ENCODE peak calls at places on chromosomes 5 and 9, in ten cellular contexts. One of them, this sample, is unnamed.

GRCh38 chr5:173496129-173496882 is 120.1 kb downstream of the BOD1 start:
- DNase-seq in mesenteric fat pad: no peak
- DNase-seq in BJ: no peak
- DNase-seq in HTR-8/SVneo: no peak
- DNase-seq in glutamatergic neuron: no peak
- DNase-seq in epithelial cell of esophagus: no peak
- DNase-seq in cardiac fibroblast: no peak
- DNase-seq in stimulated activated CD4-positive, alpha-beta T cell treated with anti-CD3 and anti-CD28 coated beads, Interleukin-1b, Interleukin-23, amount 100 ng/mL, for 48 hours: no peak
- DNase-seq in HS-5: no peak
- DNase-seq in D341Med: no peak
- DNase-seq in this sample: no peak

GRCh38 chr5:12330381-12330780 is 426.1 kb upstream of the CTNND2 start:
- DNase-seq in mesenteric fat pad: no peak
- DNase-seq in BJ: no peak
- DNase-seq in HTR-8/SVneo: no peak
- DNase-seq in glutamatergic neuron: no peak
- DNase-seq in epithelial cell of esophagus: no peak
- DNase-seq in cardiac fibroblast: no peak
- DNase-seq in stimulated activated CD4-positive, alpha-beta T cell treated with anti-CD3 and anti-CD28 coated beads, Interleukin-1b, Interleukin-23, amount 100 ng/mL, for 48 hours: no peak
- DNase-seq in HS-5: no peak
- DNase-seq in D341Med: no peak
- DNase-seq in this sample: no peak

GRCh38 chr5:104265531-104266130 is 703.0 kb upstream of the NUDT12 start:
- DNase-seq in mesenteric fat pad: no peak
- DNase-seq in BJ: no peak
- DNase-seq in HTR-8/SVneo: no peak
- DNase-seq in glutamatergic neuron: no peak
- DNase-seq in epithelial cell of esophagus: no peak
- DNase-seq in cardiac fibroblast: no peak
- DNase-seq in stimulated activated CD4-positive, alpha-beta T cell treated with anti-CD3 and anti-CD28 coated beads, Interleukin-1b, Interleukin-23, amount 100 ng/mL, for 48 hours: no peak
- DNase-seq in HS-5: no peak
- DNase-seq in D341Med: no peak
- DNase-seq in this sample: no peak

GRCh38 chr9:127182901-127183746 is 60.7 kb upstream of the ANGPTL2 start:
- DNase-seq in mesenteric fat pad: no peak
- DNase-seq in BJ: no peak
- DNase-seq in HTR-8/SVneo: no peak
- DNase-seq in glutamatergic neuron: peak; percentile 3
- DNase-seq in epithelial cell of esophagus: no peak
- DNase-seq in cardiac fibroblast: no peak
- DNase-seq in stimulated activated CD4-positive, alpha-beta T cell treated with anti-CD3 and anti-CD28 coated beads, Interleukin-1b, Interleukin-23, amount 100 ng/mL, for 48 hours: no peak
- DNase-seq in HS-5: no peak
- DNase-seq in D341Med: no peak
- DNase-seq in this sample: no peak

GRCh38 chr9:126327016-126327749 is 554 bp downstream of the MVB12B start:
- DNase-seq in mesenteric fat pad: peak; percentile 78
- DNase-seq in BJ: no peak
- DNase-seq in HTR-8/SVneo: peak; percentile 12
- DNase-seq in glutamatergic neuron: no peak
- DNase-seq in epithelial cell of esophagus: no peak
- DNase-seq in cardiac fibroblast: no peak
- DNase-seq in stimulated activated CD4-positive, alpha-beta T cell treated with anti-CD3 and anti-CD28 coated beads, Interleukin-1b, Interleukin-23, amount 100 ng/mL, for 48 hours: no peak
- DNase-seq in HS-5: no peak
- DNase-seq in D341Med: peak; percentile 82
- DNase-seq in this sample: no peak

GRCh38 chr5:168786142-168786541 is 207.0 kb upstream of the PANK3 start:
- DNase-seq in mesenteric fat pad: no peak
- DNase-seq in BJ: no peak
- DNase-seq in HTR-8/SVneo: peak; percentile 51
- DNase-seq in glutamatergic neuron: peak; percentile 39
- DNase-seq in epithelial cell of esophagus: no peak
- DNase-seq in cardiac fibroblast: no peak
- DNase-seq in stimulated activated CD4-positive, alpha-beta T cell treated with anti-CD3 and anti-CD28 coated beads, Interleukin-1b, Interleukin-23, amount 100 ng/mL, for 48 hours: no peak
- DNase-seq in HS-5: peak; percentile 61
- DNase-seq in D341Med: no peak
- DNase-seq in this sample: peak; percentile 16

GRCh38 chr5:155027993-155028629 is 14.6 kb downstream of the KIF4B start:
- DNase-seq in mesenteric fat pad: no peak
- DNase-seq in BJ: no peak
- DNase-seq in HTR-8/SVneo: peak; percentile 12
- DNase-seq in glutamatergic neuron: no peak
- DNase-seq in epithelial cell of esophagus: peak; percentile 55
- DNase-seq in cardiac fibroblast: peak; percentile 42
- DNase-seq in stimulated activated CD4-positive, alpha-beta T cell treated with anti-CD3 and anti-CD28 coated beads, Interleukin-1b, Interleukin-23, amount 100 ng/mL, for 48 hours: no peak
- DNase-seq in HS-5: no peak
- DNase-seq in D341Med: no peak
- DNase-seq in this sample: no peak

GRCh38 chr9:131423171-131423581 is 29.3 kb downstream of the PRRC2B start:
- DNase-seq in mesenteric fat pad: no peak
- DNase-seq in BJ: no peak
- DNase-seq in HTR-8/SVneo: peak; percentile 59
- DNase-seq in glutamatergic neuron: peak; percentile 68
- DNase-seq in epithelial cell of esophagus: peak; percentile 97
- DNase-seq in cardiac fibroblast: peak; percentile 77
- DNase-seq in stimulated activated CD4-positive, alpha-beta T cell treated with anti-CD3 and anti-CD28 coated beads, Interleukin-1b, Interleukin-23, amount 100 ng/mL, for 48 hours: no peak
- DNase-seq in HS-5: peak; percentile 50
- DNase-seq in D341Med: peak; percentile 67
- DNase-seq in this sample: peak; percentile 99

GRCh38 chr9:71680189-71680983 is 87.9 kb downstream of the CEMIP2 start:
- DNase-seq in mesenteric fat pad: no peak
- DNase-seq in BJ: no peak
- DNase-seq in HTR-8/SVneo: peak; percentile 47
- DNase-seq in glutamatergic neuron: no peak
- DNase-seq in epithelial cell of esophagus: peak; percentile 37
- DNase-seq in cardiac fibroblast: peak; percentile 68
- DNase-seq in stimulated activated CD4-positive, alpha-beta T cell treated with anti-CD3 and anti-CD28 coated beads, Interleukin-1b, Interleukin-23, amount 100 ng/mL, for 48 hours: no peak
- DNase-seq in HS-5: peak; percentile 48
- DNase-seq in D341Med: no peak
- DNase-seq in this sample: no peak

GRCh38 chr5:36261186-36261585 is 19.5 kb upstream of the NADK2 start:
- DNase-seq in mesenteric fat pad: no peak
- DNase-seq in BJ: no peak
- DNase-seq in HTR-8/SVneo: no peak
- DNase-seq in glutamatergic neuron: no peak
- DNase-seq in epithelial cell of esophagus: no peak
- DNase-seq in cardiac fibroblast: no peak
- DNase-seq in stimulated activated CD4-positive, alpha-beta T cell treated with anti-CD3 and anti-CD28 coated beads, Interleukin-1b, Interleukin-23, amount 100 ng/mL, for 48 hours: no peak
- DNase-seq in HS-5: no peak
- DNase-seq in D341Med: no peak
- DNase-seq in this sample: no peak

GRCh38 chr5:42851441-42851840 is 39.7 kb upstream of the SELENOP start:
- DNase-seq in mesenteric fat pad: no peak
- DNase-seq in BJ: no peak
- DNase-seq in HTR-8/SVneo: no peak
- DNase-seq in glutamatergic neuron: no peak
- DNase-seq in epithelial cell of esophagus: peak; percentile 68
- DNase-seq in cardiac fibroblast: no peak
- DNase-seq in stimulated activated CD4-positive, alpha-beta T cell treated with anti-CD3 and anti-CD28 coated beads, Interleukin-1b, Interleukin-23, amount 100 ng/mL, for 48 hours: no peak
- DNase-seq in HS-5: no peak
- DNase-seq in D341Med: no peak
- DNase-seq in this sample: no peak

GRCh38 chr9:91908746-91909145 is 41.3 kb downstream of the ROR2 start:
- DNase-seq in mesenteric fat pad: no peak
- DNase-seq in BJ: no peak
- DNase-seq in HTR-8/SVneo: no peak
- DNase-seq in glutamatergic neuron: no peak
- DNase-seq in epithelial cell of esophagus: no peak
- DNase-seq in cardiac fibroblast: peak; percentile 55
- DNase-seq in stimulated activated CD4-positive, alpha-beta T cell treated with anti-CD3 and anti-CD28 coated beads, Interleukin-1b, Interleukin-23, amount 100 ng/mL, for 48 hours: no peak
- DNase-seq in HS-5: no peak
- DNase-seq in D341Med: no peak
- DNase-seq in this sample: no peak

GRCh38 chr5:17258429-17258828 is 41.0 kb downstream of the BASP1 start:
- DNase-seq in mesenteric fat pad: no peak
- DNase-seq in BJ: no peak
- DNase-seq in HTR-8/SVneo: no peak
- DNase-seq in glutamatergic neuron: no peak
- DNase-seq in epithelial cell of esophagus: peak; percentile 56
- DNase-seq in cardiac fibroblast: no peak
- DNase-seq in stimulated activated CD4-positive, alpha-beta T cell treated with anti-CD3 and anti-CD28 coated beads, Interleukin-1b, Interleukin-23, amount 100 ng/mL, for 48 hours: no peak
- DNase-seq in HS-5: peak; percentile 61
- DNase-seq in D341Med: no peak
- DNase-seq in this sample: no peak

GRCh38 chr5:91332267-91333044 is 50.7 kb downstream of the ARRDC3 start:
- DNase-seq in mesenteric fat pad: no peak
- DNase-seq in BJ: no peak
- DNase-seq in HTR-8/SVneo: peak; percentile 76
- DNase-seq in glutamatergic neuron: no peak
- DNase-seq in epithelial cell of esophagus: peak; percentile 18
- DNase-seq in cardiac fibroblast: peak; percentile 68
- DNase-seq in stimulated activated CD4-positive, alpha-beta T cell treated with anti-CD3 and anti-CD28 coated beads, Interleukin-1b, Interleukin-23, amount 100 ng/mL, for 48 hours: no peak
- DNase-seq in HS-5: peak; percentile 68
- DNase-seq in D341Med: no peak
- DNase-seq in this sample: peak; percentile 84

GRCh38 chr9:36407122-36407723 is 7.2 kb upstream of the RNF38 start:
- DNase-seq in mesenteric fat pad: no peak
- DNase-seq in BJ: no peak
- DNase-seq in HTR-8/SVneo: peak; percentile 49
- DNase-seq in glutamatergic neuron: peak; percentile 38
- DNase-seq in epithelial cell of esophagus: peak; percentile 75
- DNase-seq in cardiac fibroblast: peak; percentile 79
- DNase-seq in stimulated activated CD4-positive, alpha-beta T cell treated with anti-CD3 and anti-CD28 coated beads, Interleukin-1b, Interleukin-23, amount 100 ng/mL, for 48 hours: peak; percentile 50
- DNase-seq in HS-5: no peak
- DNase-seq in D341Med: peak; percentile 63
- DNase-seq in this sample: no peak

GRCh38 chr9:88808019-88808656 is 183.1 kb upstream of the S1PR3 start:
- DNase-seq in mesenteric fat pad: no peak
- DNase-seq in BJ: no peak
- DNase-seq in HTR-8/SVneo: no peak
- DNase-seq in glutamatergic neuron: no peak
- DNase-seq in epithelial cell of esophagus: no peak
- DNase-seq in cardiac fibroblast: peak; percentile 68
- DNase-seq in stimulated activated CD4-positive, alpha-beta T cell treated with anti-CD3 and anti-CD28 coated beads, Interleukin-1b, Interleukin-23, amount 100 ng/mL, for 48 hours: no peak
- DNase-seq in HS-5: no peak
- DNase-seq in D341Med: no peak
- DNase-seq in this sample: no peak

GRCh38 chr5:107618233-107618632 is 52.5 kb downstream of the EFNA5 start:
- DNase-seq in mesenteric fat pad: no peak
- DNase-seq in BJ: no peak
- DNase-seq in HTR-8/SVneo: peak; percentile 3
- DNase-seq in glutamatergic neuron: no peak
- DNase-seq in epithelial cell of esophagus: peak; percentile 52
- DNase-seq in cardiac fibroblast: peak; percentile 17
- DNase-seq in stimulated activated CD4-positive, alpha-beta T cell treated with anti-CD3 and anti-CD28 coated beads, Interleukin-1b, Interleukin-23, amount 100 ng/mL, for 48 hours: no peak
- DNase-seq in HS-5: no peak
- DNase-seq in D341Med: no peak
- DNase-seq in this sample: no peak

GRCh38 chr9:113530022-113530635 is 66.6 kb downstream of the RGS3 start:
- DNase-seq in mesenteric fat pad: no peak
- DNase-seq in BJ: no peak
- DNase-seq in HTR-8/SVneo: no peak
- DNase-seq in glutamatergic neuron: no peak
- DNase-seq in epithelial cell of esophagus: no peak
- DNase-seq in cardiac fibroblast: no peak
- DNase-seq in stimulated activated CD4-positive, alpha-beta T cell treated with anti-CD3 and anti-CD28 coated beads, Interleukin-1b, Interleukin-23, amount 100 ng/mL, for 48 hours: no peak
- DNase-seq in HS-5: no peak
- DNase-seq in D341Med: no peak
- DNase-seq in this sample: no peak

GRCh38 chr5:16346380-16346779 is 119.2 kb downstream of the ZNF622 start:
- DNase-seq in mesenteric fat pad: no peak
- DNase-seq in BJ: no peak
- DNase-seq in HTR-8/SVneo: no peak
- DNase-seq in glutamatergic neuron: no peak
- DNase-seq in epithelial cell of esophagus: no peak
- DNase-seq in cardiac fibroblast: no peak
- DNase-seq in stimulated activated CD4-positive, alpha-beta T cell treated with anti-CD3 and anti-CD28 coated beads, Interleukin-1b, Interleukin-23, amount 100 ng/mL, for 48 hours: no peak
- DNase-seq in HS-5: no peak
- DNase-seq in D341Med: no peak
- DNase-seq in this sample: no peak

GRCh38 chr5:78666041-78666444 is 17.5 kb upstream of the LHFPL2 start:
- DNase-seq in mesenteric fat pad: no peak
- DNase-seq in BJ: no peak
- DNase-seq in HTR-8/SVneo: no peak
- DNase-seq in glutamatergic neuron: no peak
- DNase-seq in epithelial cell of esophagus: no peak
- DNase-seq in cardiac fibroblast: no peak
- DNase-seq in stimulated activated CD4-positive, alpha-beta T cell treated with anti-CD3 and anti-CD28 coated beads, Interleukin-1b, Interleukin-23, amount 100 ng/mL, for 48 hours: no peak
- DNase-seq in HS-5: no peak
- DNase-seq in D341Med: no peak
- DNase-seq in this sample: no peak

GRCh38 chr5:74201334-74202081 is 439.0 kb downstream of the ENC1 start:
- DNase-seq in mesenteric fat pad: no peak
- DNase-seq in BJ: no peak
- DNase-seq in HTR-8/SVneo: peak; percentile 35
- DNase-seq in glutamatergic neuron: no peak
- DNase-seq in epithelial cell of esophagus: peak; percentile 47
- DNase-seq in cardiac fibroblast: peak; percentile 23
- DNase-seq in stimulated activated CD4-positive, alpha-beta T cell treated with anti-CD3 and anti-CD28 coated beads, Interleukin-1b, Interleukin-23, amount 100 ng/mL, for 48 hours: no peak
- DNase-seq in HS-5: peak; percentile 42
- DNase-seq in D341Med: no peak
- DNase-seq in this sample: peak; percentile 55

GRCh38 chr5:1540831-1541661 is 17.3 kb upstream of the LPCAT1 start:
- DNase-seq in mesenteric fat pad: peak; percentile 60
- DNase-seq in BJ: no peak
- DNase-seq in HTR-8/SVneo: no peak
- DNase-seq in glutamatergic neuron: no peak
- DNase-seq in epithelial cell of esophagus: no peak
- DNase-seq in cardiac fibroblast: no peak
- DNase-seq in stimulated activated CD4-positive, alpha-beta T cell treated with anti-CD3 and anti-CD28 coated beads, Interleukin-1b, Interleukin-23, amount 100 ng/mL, for 48 hours: no peak
- DNase-seq in HS-5: no peak
- DNase-seq in D341Med: peak; percentile 12
- DNase-seq in this sample: no peak

GRCh38 chr9:104831681-104832080 is 67.8 kb downstream of the NIPSNAP3B start:
- DNase-seq in mesenteric fat pad: no peak
- DNase-seq in BJ: no peak
- DNase-seq in HTR-8/SVneo: no peak
- DNase-seq in glutamatergic neuron: no peak
- DNase-seq in epithelial cell of esophagus: peak; percentile 92
- DNase-seq in cardiac fibroblast: no peak
- DNase-seq in stimulated activated CD4-positive, alpha-beta T cell treated with anti-CD3 and anti-CD28 coated beads, Interleukin-1b, Interleukin-23, amount 100 ng/mL, for 48 hours: no peak
- DNase-seq in HS-5: no peak
- DNase-seq in D341Med: no peak
- DNase-seq in this sample: no peak

GRCh38 chr5:16733597-16733996 is 116.8 kb upstream of the RETREG1 start:
- DNase-seq in mesenteric fat pad: no peak
- DNase-seq in BJ: no peak
- DNase-seq in HTR-8/SVneo: no peak
- DNase-seq in glutamatergic neuron: peak; percentile 60
- DNase-seq in epithelial cell of esophagus: no peak
- DNase-seq in cardiac fibroblast: no peak
- DNase-seq in stimulated activated CD4-positive, alpha-beta T cell treated with anti-CD3 and anti-CD28 coated beads, Interleukin-1b, Interleukin-23, amount 100 ng/mL, for 48 hours: no peak
- DNase-seq in HS-5: no peak
- DNase-seq in D341Med: no peak
- DNase-seq in this sample: no peak

GRCh38 chr5:22560115-22560514 is 293.0 kb downstream of the CDH12 start:
- DNase-seq in mesenteric fat pad: no peak
- DNase-seq in BJ: no peak
- DNase-seq in HTR-8/SVneo: peak; percentile 38
- DNase-seq in glutamatergic neuron: no peak
- DNase-seq in epithelial cell of esophagus: peak; percentile 95
- DNase-seq in cardiac fibroblast: peak; percentile 78
- DNase-seq in stimulated activated CD4-positive, alpha-beta T cell treated with anti-CD3 and anti-CD28 coated beads, Interleukin-1b, Interleukin-23, amount 100 ng/mL, for 48 hours: no peak
- DNase-seq in HS-5: peak; percentile 96
- DNase-seq in D341Med: no peak
- DNase-seq in this sample: peak; percentile 5

GRCh38 chr9:15401266-15401665 is 21.4 kb upstream of the SNAPC3 start:
- DNase-seq in mesenteric fat pad: no peak
- DNase-seq in BJ: no peak
- DNase-seq in HTR-8/SVneo: no peak
- DNase-seq in glutamatergic neuron: no peak
- DNase-seq in epithelial cell of esophagus: no peak
- DNase-seq in cardiac fibroblast: peak; percentile 35
- DNase-seq in stimulated activated CD4-positive, alpha-beta T cell treated with anti-CD3 and anti-CD28 coated beads, Interleukin-1b, Interleukin-23, amount 100 ng/mL, for 48 hours: no peak
- DNase-seq in HS-5: no peak
- DNase-seq in D341Med: no peak
- DNase-seq in this sample: no peak

GRCh38 chr5:140153905-140154304 is 21.1 kb upstream of the CYSTM1 start:
- DNase-seq in mesenteric fat pad: no peak
- DNase-seq in BJ: no peak
- DNase-seq in HTR-8/SVneo: no peak
- DNase-seq in glutamatergic neuron: no peak
- DNase-seq in epithelial cell of esophagus: no peak
- DNase-seq in cardiac fibroblast: no peak
- DNase-seq in stimulated activated CD4-positive, alpha-beta T cell treated with anti-CD3 and anti-CD28 coated beads, Interleukin-1b, Interleukin-23, amount 100 ng/mL, for 48 hours: no peak
- DNase-seq in HS-5: no peak
- DNase-seq in D341Med: no peak
- DNase-seq in this sample: no peak

GRCh38 chr9:133087429-133088145 is 25.8 kb downstream of the CEL start:
- DNase-seq in mesenteric fat pad: no peak
- DNase-seq in BJ: no peak
- DNase-seq in HTR-8/SVneo: no peak
- DNase-seq in glutamatergic neuron: peak; percentile 78
- DNase-seq in epithelial cell of esophagus: no peak
- DNase-seq in cardiac fibroblast: no peak
- DNase-seq in stimulated activated CD4-positive, alpha-beta T cell treated with anti-CD3 and anti-CD28 coated beads, Interleukin-1b, Interleukin-23, amount 100 ng/mL, for 48 hours: no peak
- DNase-seq in HS-5: no peak
- DNase-seq in D341Med: peak; percentile 18
- DNase-seq in this sample: no peak

This sample was measured in kidney epithelial cell.